ENCODE peak calls at places on chromosomes 12 and 14, in six cellular contexts. E, Y, K, T, V and R are unnamed samples.
A peak's percentile ranks its signal among the peaks of the same experiment; 100 is the strongest.

GRCh38 chr12:120234643-120235368 is 30.7 kb downstream of the PXN start:
- DNase-seq in K (peak; percentile 97), E (no peak), T (peak; percentile 99), V (peak; percentile 81), Y (peak; percentile 97), R (no peak)

GRCh38 chr14:68172216-68172615 is 352.6 kb downstream of the RAD51B start:
- DNase-seq in Y (no peak), V (no peak), T (no peak), K (no peak), E (no peak), R (no peak)

GRCh38 chr14:55530464-55530863 is 49.5 kb upstream of the KTN1 start:
- DNase-seq in Y (no peak), T (no peak), E (no peak), K (no peak), V (no peak), R (no peak)

GRCh38 chr14:78902010-78902623 is 731.9 kb downstream of the NRXN3 start:
- DNase-seq in K (peak; percentile 12), Y (peak; percentile 54), T (peak; percentile 19), E (peak; percentile 63), V (peak; percentile 50), R (peak; percentile 37)

GRCh38 chr12:59929091-59929490 is 333.3 kb downstream of the SLC16A7 start:
- DNase-seq in K (peak; percentile 61), T (peak; percentile 14), Y (peak; percentile 18), E (no peak), V (no peak), R (no peak)

GRCh38 chr12:51247523-51248206 is 9.0 kb downstream of the DAZAP2 start:
- DNase-seq in T (no peak), Y (no peak), E (peak; percentile 55), K (no peak), V (peak; percentile 54), R (no peak)

GRCh38 chr12:111099186-111099585 is 178.8 kb upstream of the MYL2 start:
- DNase-seq in E (no peak), Y (no peak), K (no peak), T (no peak), V (no peak), R (no peak)

GRCh38 chr14:103023881-103024473 is 33.4 kb downstream of the CDC42BPB start:
- DNase-seq in K (no peak), T (peak; percentile 94), V (no peak), Y (peak; percentile 91), E (no peak), R (no peak)

GRCh38 chr12:67141405-67142018 is 127.6 kb upstream of the CAND1 start:
- DNase-seq in V (no peak), E (no peak), K (peak; percentile 2), Y (no peak), T (no peak), R (no peak)

GRCh38 chr14:96478119-96478518 is 24.1 kb upstream of the PAPOLA start:
- DNase-seq in V (no peak), T (no peak), Y (no peak), E (no peak), K (no peak), R (no peak)

GRCh38 chr12:116318738-116319050 is 41.2 kb upstream of the MED13L start:
- DNase-seq in T (no peak), K (no peak), Y (no peak), V (no peak), E (no peak), R (no peak)

GRCh38 chr12:50515587-50515986 is 10.8 kb downstream of the DIP2B start:
- DNase-seq in K (no peak), E (no peak), V (no peak), Y (no peak), T (no peak), R (no peak)

GRCh38 chr12:104050436-104050835 is 449 bp upstream of the GLT8D2 start:
- DNase-seq in T (no peak), E (no peak), K (no peak), Y (no peak), V (no peak), R (no peak)

GRCh38 chr12:75471928-75472865 is 8.4 kb upstream of the GLIPR1 start:
- DNase-seq in E (no peak), V (no peak), Y (no peak), K (peak; percentile 82), T (no peak), R (no peak)

GRCh38 chr14:66111891-66112290 is 374.3 kb upstream of the CCDC196 start:
- DNase-seq in V (no peak), E (no peak), T (no peak), K (peak; percentile 43), Y (no peak), R (no peak)

GRCh38 chr12:64800640-64801039 is 23.8 kb upstream of the TBC1D30 start:
- DNase-seq in V (no peak), T (no peak), E (no peak), K (no peak), Y (no peak), R (no peak)

GRCh38 chr12:47773062-47773857 is at the start of gene SLC48A1:
- DNase-seq in V (peak; percentile 79), E (peak; percentile 85), K (peak; percentile 82), Y (peak; percentile 46), T (peak; percentile 57), R (peak; percentile 68)

GRCh38 chr12:71725011-71725410 is 29.7 kb upstream of the RAB21 start:
- DNase-seq in E (no peak), T (no peak), K (no peak), Y (no peak), V (no peak), R (no peak)

GRCh38 chr12:130126023-130126432 is 36.2 kb upstream of the FZD10 start:
- DNase-seq in T (no peak), E (no peak), Y (no peak), K (no peak), V (peak; percentile 78), R (no peak)

GRCh38 chr12:54369597-54370217 is 5.4 kb upstream of the GPR84 start:
- DNase-seq in E (no peak), T (no peak), V (peak; percentile 51), K (no peak), Y (no peak), R (no peak)

GRCh38 chr14:102805454-102805891 is 28.2 kb downstream of the TRAF3 start:
- DNase-seq in Y (peak; percentile 70), E (no peak), V (peak; percentile 54), K (peak; percentile 92), T (peak; percentile 87), R (no peak)

GRCh38 chr12:42213954-42214426 is 24.1 kb downstream of the YAF2 start:
- DNase-seq in Y (peak; percentile 55), T (peak; percentile 44), K (no peak), V (no peak), E (no peak), R (no peak)

GRCh38 chr12:131688845-131689154 is 22.1 kb upstream of the SFSWAP start:
- DNase-seq in V (no peak), E (no peak), T (no peak), K (no peak), Y (no peak), R (no peak)

GRCh38 chr14:64763089-64763782 is 59.0 kb downstream of the PLEKHG3 start:
- DNase-seq in T (no peak), V (no peak), E (no peak), Y (no peak), K (no peak), R (no peak)

GRCh38 chr14:65096323-65097089 is 5.8 kb downstream of the MAX start:
- DNase-seq in E (no peak), V (no peak), K (no peak), T (peak; percentile 8), Y (no peak), R (no peak)

GRCh38 chr12:19869413-19869812 is 430.1 kb downstream of the AEBP2 start:
- DNase-seq in V (no peak), T (no peak), K (no peak), Y (no peak), E (no peak), R (no peak)

GRCh38 chr12:70721958-70722357 is 84.7 kb upstream of the PTPRB start:
- DNase-seq in T (no peak), K (no peak), V (peak; percentile 50), E (no peak), Y (no peak), R (no peak)

GRCh38 chr14:92460916-92461579 is 52.5 kb upstream of the RIN3 start:
- DNase-seq in K (peak; percentile 92), T (peak; percentile 76), E (no peak), V (peak; percentile 37), Y (peak; percentile 82), R (no peak)

GRCh38 chr14:31894351-31894750 is 182.8 kb upstream of the ARHGAP5 start:
- DNase-seq in Y (no peak), T (no peak), V (no peak), K (no peak), E (no peak), R (no peak)
- H3K27ac ChIP-seq in Y (no peak overlapping the region), T (no peak overlapping the region), V (no peak overlapping the region), K (no peak overlapping the region), E (no peak overlapping the region), R (peak overlapping the region; percentile 6)

DNA sequence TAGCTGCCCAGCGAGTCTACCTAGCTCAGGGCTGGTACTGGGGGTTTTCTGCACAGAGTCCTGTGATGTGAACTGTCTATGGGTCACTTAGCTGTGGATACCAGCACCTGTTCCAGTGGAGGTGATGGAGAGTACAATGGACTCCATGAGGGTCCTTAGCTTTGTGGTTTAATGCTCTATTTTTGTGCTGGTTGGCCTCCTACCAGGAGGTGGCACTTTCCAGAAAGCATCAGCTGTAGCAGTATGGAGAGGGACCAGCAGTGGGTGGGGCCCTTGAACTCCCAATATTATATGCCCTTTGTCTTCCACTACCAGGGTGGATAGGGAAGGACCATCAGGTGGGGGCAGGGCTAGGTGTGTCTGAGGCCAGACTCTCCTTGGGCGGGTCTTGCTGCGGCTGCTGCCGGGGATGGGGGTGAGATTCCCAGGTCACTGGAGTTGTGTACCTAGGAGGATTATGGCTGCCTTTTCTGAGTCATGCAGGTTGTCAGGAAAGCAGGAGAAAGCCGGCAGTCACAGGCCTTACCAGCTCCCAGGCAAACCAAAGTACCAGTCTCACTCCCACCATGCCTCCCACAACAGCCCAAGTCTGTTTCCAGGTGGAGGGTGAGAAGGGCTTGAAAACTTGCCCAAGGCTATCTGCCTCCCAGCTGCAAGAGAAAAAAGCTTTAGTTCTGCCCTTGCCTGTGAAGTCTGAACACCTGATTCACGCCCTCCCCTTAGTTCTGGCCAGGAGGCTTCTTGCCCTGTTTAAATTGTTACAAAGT is 163.0 kb upstream of the NUDT4 start:
- DNase-seq in K (no peak), Y (no peak), E (no peak), T (no peak), V (no peak), R (no peak)
- H3K9ac ChIP-seq in K (no peak overlapping the region), Y (no peak overlapping the region), E (no peak overlapping the region), T (no peak overlapping the region), V (no peak overlapping the region), R (no peak overlapping the region)

GRCh38 chr12:6165418-6165817 is 34.8 kb upstream of the CD9 start:
- DNase-seq in Y (peak; percentile 80), V (no peak), E (no peak), K (peak; percentile 73), T (peak; percentile 38), R (no peak)
- H3K14ac ChIP-seq in Y (peak overlapping the region; percentile 15), V (no peak overlapping the region), E (no peak overlapping the region), K (no peak overlapping the region), T (no peak overlapping the region), R (no peak overlapping the region)

DNA sequence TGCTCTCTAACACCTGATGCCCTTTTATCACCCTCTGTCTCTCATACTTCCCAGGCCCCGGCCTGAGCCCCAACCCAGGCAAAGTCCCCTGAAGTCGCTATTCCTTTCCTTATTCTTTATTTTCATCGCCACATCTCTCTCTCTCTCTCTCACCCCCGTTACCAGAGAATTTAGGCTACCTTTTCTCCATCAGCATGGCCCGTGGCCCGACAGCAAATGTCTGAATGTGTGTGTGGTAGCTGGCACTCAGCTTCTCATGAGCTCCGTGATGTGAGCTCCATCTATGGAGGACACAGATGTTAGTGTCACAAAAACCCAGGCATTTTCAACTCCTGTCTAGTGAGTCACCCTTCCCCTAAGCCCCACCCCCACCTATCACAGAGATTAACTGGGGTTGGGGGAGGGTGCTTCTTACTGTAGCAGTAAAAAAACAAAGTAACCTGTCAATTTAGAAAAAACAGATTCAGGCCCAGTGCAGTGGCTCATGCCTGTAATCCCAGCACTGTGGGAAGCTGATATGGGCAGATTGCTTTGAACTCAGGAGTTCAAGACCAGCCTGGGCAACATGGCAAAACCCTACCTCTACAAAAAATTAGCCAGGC is 53.8 kb downstream of the VCPKMT start:
- DNase-seq in E (no peak), V (no peak), K (peak; percentile 35), T (peak; percentile 85), Y (peak; percentile 83), R (no peak)
- H3K27ac ChIP-seq in E (no peak overlapping the region), V (no peak overlapping the region), K (peak overlapping the region; percentile 98), T (peak overlapping the region; percentile 98), Y (peak overlapping the region; percentile 92), R (no peak overlapping the region)